ENCODE peak calls at places on chromosomes 7 and 10, in four cellular contexts. I is endodermal cell, J is Calu3, L is thoracic aorta. V is an unnamed sample.

GRCh38 chr10:93267521-93267920 is 193.8 kb downstream of the CYP26A1 start:
- DNase-seq in I (no peak), J (no peak), L (no peak), V (no peak)

GRCh38 chr7:139502226-139502625 is 18.8 kb upstream of the KLRG2 start:
- DNase-seq in I (no peak), J (no peak), L (no peak), V (no peak)

GRCh38 chr10:11115337-11115736 is 97.7 kb downstream of the CELF2 start:
- DNase-seq in I (no peak), J (no peak), L (no peak), V (no peak)

GRCh38 chr7:27221201-27221797 is 21.3 kb upstream of the EVX1 start:
- DNase-seq in I (no peak), J (no peak), L (no peak), V (no peak)

GRCh38 chr10:118041316-118041715 is 5.4 kb downstream of the RAB11FIP2 start:
- DNase-seq in I (no peak), J (no peak), L (no peak), V (no peak)

GRCh38 chr10:79627075-79627474 is 16.3 kb downstream of the SFTPA1 start:
- DNase-seq in I (no peak), J (no peak), L (no peak), V (no peak)

GRCh38 chr7:37982423-37982822 is 62.0 kb downstream of the EPDR1 start:
- DNase-seq in I (no peak), J (no peak), L (no peak), V (no peak)

GRCh38 chr10:29446327-29446726 is 157.5 kb downstream of the LYZL1 start:
- DNase-seq in I (no peak), J (no peak), L (no peak), V (no peak)

GRCh38 chr7:47170516-47170915 is 411.4 kb downstream of the TNS3 start:
- DNase-seq in I (no peak), J (peak), L (no peak), V (no peak)

GRCh38 chr10:474946-475345 is 214.5 kb downstream of the DIP2C start:
- DNase-seq in I (no peak), J (no peak), L (no peak), V (no peak)

GRCh38 chr10:14604181-14605142 is 170.2 kb downstream of the FAM107B start:
- DNase-seq in I (peak), J (peak), L (peak), V (peak)

GRCh38 chr10:38103754-38104153 is 9.6 kb downstream of the ZNF37A start:
- DNase-seq in I (no peak), J (no peak), L (no peak), V (no peak)

GRCh38 chr7:47231627-47232026 is 350.3 kb downstream of the TNS3 start:
- DNase-seq in I (no peak), J (no peak), L (no peak), V (no peak)

GRCh38 chr10:14609178-14609577 is 165.5 kb downstream of the FAM107B start:
- DNase-seq in I (no peak), J (no peak), L (no peak), V (no peak)

GRCh38 chr7:35254496-35255416 is 856 bp upstream of the TBX20 start:
- DNase-seq in I (peak), J (no peak), L (no peak), V (no peak)

GRCh38 chr7:73623798-73624668 is at the start of gene MLXIPL:
- DNase-seq in I (peak), J (peak), L (peak), V (peak)

GRCh38 chr7:140080919-140081318 is 18.2 kb upstream of the PARP12 start:
- DNase-seq in I (no peak), J (no peak), L (no peak), V (no peak)

GRCh38 chr10:75211007-75211735 is 575 bp downstream of the VDAC2 start:
- DNase-seq in I (peak), J (peak), L (no peak), V (no peak)

GRCh38 chr7:70486977-70487376 is 645.0 kb upstream of the GALNT17 start:
- DNase-seq in I (no peak), J (no peak), L (no peak), V (no peak)

GRCh38 chr10:21929070-21929469 is 74.5 kb downstream of the DNAJC1 start:
- DNase-seq in I (no peak), J (no peak), L (no peak), V (no peak)

GRCh38 chr10:73837072-73837471 is 25.7 kb upstream of the NDST2 start:
- DNase-seq in I (no peak), J (no peak), L (no peak), V (no peak)

GRCh38 chr10:35379226-35380137 is 43.2 kb downstream of the CCNY start:
- DNase-seq in I (peak), J (peak), L (no peak), V (no peak)

GRCh38 chr10:35375091-35375765 is 38.9 kb downstream of the CCNY start:
- DNase-seq in I (no peak), J (no peak), L (no peak), V (no peak)

GRCh38 chr10:35378547-35379210 is 42.4 kb downstream of the CCNY start:
- DNase-seq in I (peak), J (no peak), L (no peak), V (no peak)

GRCh38 chr10:35372329-35372728 is 36.0 kb downstream of the CCNY start:
- DNase-seq in I (no peak), J (no peak), L (no peak), V (no peak)

GRCh38 chr10:35377050-35377723 is 40.9 kb downstream of the CCNY start:
- DNase-seq in I (no peak), J (no peak), L (no peak), V (no peak)
- TF ChIP-seq CTCF in I (no peak), J (no peak), L (no peak), V (no peak)

GRCh38 chr10:6401066-6401465 is 179.0 kb downstream of the PRKCQ start:
- DNase-seq in I (no peak), J (no peak), L (no peak), V (no peak)

GRCh38 chr10:6404127-6405072 is 175.7 kb downstream of the PRKCQ start:
- DNase-seq in I (no peak), J (no peak), L (no peak), V (no peak)

GRCh38 chr10:6401562-6402348 is 178.3 kb downstream of the PRKCQ start:
- DNase-seq in I (peak), J (peak), L (peak), V (peak)

GRCh38 chr10:6402349-6402709 is 177.7 kb downstream of the PRKCQ start:
- DNase-seq in I (no peak), J (no peak), L (no peak), V (no peak)

GRCh38 chr10:6402960-6403359 is 177.1 kb downstream of the PRKCQ start:
- DNase-seq in I (no peak), J (no peak), L (no peak), V (no peak)
- TF ChIP-seq CTCF in I (no peak), J (no peak), L (no peak), V (no peak)

GRCh38 chr10:59633063-59633462 is 76.6 kb downstream of the SLC16A9 start:
- DNase-seq in I (peak), J (peak), L (no peak), V (no peak)
- TF ChIP-seq CTCF in I (peak), J (no peak), L (no peak), V (no peak)

GRCh38 chr7:151408839-151409554 is 841 bp downstream of the WDR86 start:
- DNase-seq in I (peak), J (peak), L (no peak), V (no peak)
- TF ChIP-seq CTCF in I (no peak), J (no peak), L (no peak), V (no peak)

DNA sequence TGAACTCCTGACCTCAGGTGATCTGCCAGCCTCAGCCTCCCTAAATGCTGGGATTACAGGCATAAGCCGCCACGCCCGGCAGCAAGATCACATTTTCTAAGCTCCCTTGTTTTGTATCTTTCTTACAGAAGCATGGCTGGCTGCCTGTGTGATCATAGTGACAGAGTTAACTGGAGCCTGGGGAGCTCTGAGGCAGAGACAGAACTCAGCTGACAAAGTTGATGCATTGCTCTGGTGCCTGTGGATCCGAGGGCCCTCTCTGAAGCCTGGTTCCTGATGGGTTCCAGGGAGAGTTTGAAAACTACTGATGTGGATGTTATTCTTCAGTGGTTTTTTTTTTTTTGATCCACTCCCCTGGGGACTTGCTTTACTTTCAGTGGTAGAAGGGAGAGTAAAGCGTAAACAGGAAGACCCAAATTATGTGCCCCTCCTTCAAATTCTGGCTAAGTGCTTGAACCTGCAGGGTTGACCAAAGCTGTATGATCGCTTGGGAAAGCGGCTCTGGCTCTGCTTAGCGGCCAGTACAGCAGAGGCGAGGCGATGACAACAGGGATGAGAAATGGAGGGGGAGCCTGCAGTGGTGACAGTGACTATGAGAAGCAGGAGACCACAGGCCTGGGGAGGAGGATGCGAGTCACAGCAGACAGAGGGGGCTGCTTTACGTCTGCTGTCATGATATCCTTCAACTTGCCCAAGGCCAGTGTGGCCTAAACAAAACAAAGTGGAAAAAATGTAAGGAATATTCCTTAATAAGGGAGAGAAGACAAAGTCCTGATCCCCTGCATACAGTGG is 6.8 kb upstream of the EFCAB10 start:
- DNase-seq in I (peak), J (no peak), L (no peak), V (no peak)
- TF ChIP-seq CTCF in I (no peak), J (no peak), L (no peak), V (no peak)

GRCh38 chr10:26627320-26627719 is 70.2 kb upstream of the PDSS1 start:
- DNase-seq in I (peak), J (no peak), L (no peak), V (no peak)
- TF ChIP-seq CTCF in I (peak), J (no peak), L (no peak), V (no peak)

GRCh38 chr10:119348106-119348505 is 140.7 kb downstream of the GRK5 start:
- DNase-seq in I (no peak), J (no peak), L (no peak), V (no peak)

GRCh38 chr10:119349937-119350513 is 142.7 kb downstream of the GRK5 start:
- DNase-seq in I (no peak), J (no peak), L (no peak), V (no peak)

GRCh38 chr10:119347181-119347974 is 140.0 kb downstream of the GRK5 start:
- DNase-seq in I (no peak), J (no peak), L (no peak), V (no peak)

GRCh38 chr10:119349341-119349740 is 142.0 kb downstream of the GRK5 start:
- DNase-seq in I (no peak), J (no peak), L (no peak), V (no peak)

GRCh38 chr10:119348516-119349240 is 141.3 kb downstream of the GRK5 start:
- DNase-seq in I (no peak), J (no peak), L (no peak), V (no peak)
- TF ChIP-seq CTCF in I (peak), J (no peak), L (peak), V (no peak)

DNA sequence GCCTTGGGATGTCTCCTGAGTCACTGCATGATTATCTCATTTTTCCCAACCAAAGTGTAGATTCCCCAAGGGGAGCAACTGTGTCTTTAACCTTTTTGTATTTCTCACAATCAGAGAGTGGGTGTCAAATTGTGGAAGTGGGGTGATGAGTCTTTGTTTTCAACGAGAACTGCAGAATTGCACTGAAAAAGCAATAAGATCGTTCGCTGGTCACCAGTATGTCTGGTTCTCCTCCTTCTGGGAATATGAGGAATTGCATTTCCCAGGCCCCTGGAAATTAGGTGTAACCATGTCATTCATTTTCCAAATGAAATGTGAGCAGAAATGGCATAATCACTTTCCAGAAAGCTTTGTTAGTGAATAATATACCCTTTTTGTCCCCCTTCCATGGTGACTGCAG is 326.9 kb downstream of the GPAM start:
- DNase-seq in I (no peak), J (no peak), L (no peak), V (no peak)
- TF ChIP-seq CTCF in I (peak), J (no peak), L (no peak), V (peak)

GRCh38 chr10:72331575-72332422 is 22.9 kb downstream of the DNAJB12 start:
- DNase-seq in I (peak), J (peak), L (peak), V (peak)

GRCh38 chr10:72328829-72329204 is 25.9 kb downstream of the DNAJB12 start:
- DNase-seq in I (no peak), J (no peak), L (no peak), V (no peak)

GRCh38 chr10:72330059-72330426 is 24.7 kb downstream of the DNAJB12 start:
- DNase-seq in I (no peak), J (no peak), L (no peak), V (no peak)

GRCh38 chr10:72329290-72330058 is 25.2 kb downstream of the DNAJB12 start:
- DNase-seq in I (peak), J (no peak), L (no peak), V (no peak)

GRCh38 chr10:72328045-72328828 is 26.5 kb downstream of the DNAJB12 start:
- DNase-seq in I (peak), J (peak), L (no peak), V (peak)
- TF ChIP-seq CTCF in I (peak), J (peak), L (peak), V (no peak)

V was measured in mesothelial cell of epicardium.